ENCODE peak calls at places on chromosomes 4 and X, in ten cellular contexts. N is adrenal gland, K is A549, D is transverse colon, T is IMR-90, A is GM12878, P is testis, R is H1, C is right lobe of liver, W is lower leg skin. Z is an unnamed sample.

GRCh38 chr4:4782969-4783368 is 76.5 kb upstream of the MSX1 start:
- DNase-seq in K (no peak), R (no peak), C (no peak), P (no peak), W (peak), A (no peak), D (no peak), N (no peak), T (peak), Z (no peak)

GRCh38 chrX:39853417-39853816 is 244.3 kb downstream of the BCOR start:
- DNase-seq in R (no peak), P (no peak), C (no peak), T (no peak), D (no peak), N (no peak), K (no peak), A (no peak), W (no peak), Z (no peak)

GRCh38 chr4:89298160-89298559 is 9.4 kb downstream of the GPRIN3 start:
- DNase-seq in N (no peak), K (no peak), D (peak), R (no peak), T (no peak), P (no peak), A (no peak), C (no peak), W (no peak), Z (no peak)

GRCh38 chrX:54695231-54695630 is 102.8 kb downstream of the ITIH6 start:
- DNase-seq in W (no peak), T (peak), P (peak), D (no peak), A (no peak), C (no peak), N (no peak), K (no peak), R (no peak), Z (no peak)

GRCh38 chrX:356385-357034 is 30.2 kb downstream of the PPP2R3B start:
- DNase-seq in T (peak), A (no peak), W (no peak), P (no peak), N (no peak), R (no peak), C (no peak), K (no peak), D (no peak), Z (no peak)

GRCh38 chr4:92968996-92969395 is 665.2 kb downstream of the GRID2 start:
- DNase-seq in T (no peak), D (no peak), A (no peak), C (no peak), W (no peak), P (no peak), N (no peak), K (no peak), R (no peak), Z (no peak)

GRCh38 chrX:153827903-153828302 is 2.4 kb downstream of the PDZD4 start:
- DNase-seq in C (no peak), D (no peak), A (no peak), R (no peak), W (no peak), T (no peak), N (no peak), P (no peak), K (no peak), Z (no peak)

GRCh38 chr4:14404730-14405129 is 597.6 kb upstream of the CPEB2 start:
- DNase-seq in K (no peak), P (no peak), A (no peak), C (no peak), W (no peak), T (no peak), N (peak), R (no peak), D (no peak), Z (no peak)

GRCh38 chr4:176638992-176639391 is 153.7 kb downstream of the VEGFC start:
- DNase-seq in N (no peak), A (no peak), W (no peak), D (no peak), C (no peak), R (no peak), T (peak), P (no peak), K (peak), Z (no peak)

GRCh38 chr4:144579411-144580020 is 66.4 kb upstream of the HHIP start:
- DNase-seq in W (no peak), N (no peak), T (peak), P (no peak), C (no peak), A (no peak), K (peak), R (no peak), D (no peak), Z (no peak)
- TF ChIP-seq POLR2A in W (no peak), N (no peak), T (no peak), P (no peak), C (no peak), A (no peak), K (no peak), R (no peak), D (no peak), Z (no peak)

GRCh38 chr4:166499820-166500219 is 626.8 kb downstream of the TLL1 start:
- DNase-seq in K (no peak), W (no peak), P (no peak), T (no peak), A (peak), C (no peak), N (no peak), R (no peak), D (no peak), Z (no peak)

GRCh38 chr4:166501941-166502382 is 628.9 kb downstream of the TLL1 start:
- DNase-seq in P (peak), N (peak), D (no peak), A (no peak), R (peak), T (no peak), K (peak), W (no peak), C (no peak), Z (no peak)

GRCh38 chr4:166493828-166494432 is 620.9 kb downstream of the TLL1 start:
- DNase-seq in C (no peak), D (no peak), W (no peak), P (no peak), A (no peak), R (no peak), K (peak), N (no peak), T (no peak), Z (no peak)

GRCh38 chr4:166502660-166503059 is 629.6 kb downstream of the TLL1 start:
- DNase-seq in R (no peak), P (peak), N (no peak), K (no peak), W (no peak), T (no peak), C (no peak), A (no peak), D (no peak), Z (no peak)

DNA sequence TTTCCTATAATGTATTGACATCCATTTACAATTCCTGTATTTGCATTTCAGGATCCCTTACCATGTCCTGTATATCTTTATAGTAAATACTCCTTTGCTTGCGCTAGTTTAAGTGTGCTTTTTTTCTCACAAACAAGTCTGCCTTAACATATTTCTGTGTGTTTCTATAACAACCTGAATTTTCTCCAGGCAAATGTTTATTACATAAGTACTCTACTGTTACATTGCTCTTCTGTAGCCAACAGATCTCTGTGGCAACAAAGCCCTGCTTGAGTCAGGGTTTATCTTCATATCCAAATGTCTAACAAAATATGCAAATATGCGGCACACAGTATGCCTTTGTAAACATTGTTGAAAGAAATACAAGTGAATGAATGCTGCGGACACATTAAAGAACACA is 625.5 kb downstream of the TLL1 start:
- DNase-seq in D (no peak), K (no peak), W (no peak), N (no peak), C (no peak), P (no peak), T (no peak), A (no peak), R (no peak), Z (no peak)
- TF ChIP-seq POLR2A in D (no peak), K (no peak), W (no peak), N (no peak), C (no peak), P (no peak), T (no peak), A (no peak), R (no peak), Z (no peak)

GRCh38 chr4:99653921-99654890 is 3.4 kb downstream of the C4orf54 start:
- DNase-seq in K (no peak), R (no peak), D (no peak), W (no peak), T (no peak), A (no peak), P (no peak), N (no peak), C (no peak), Z (no peak)
- TF ChIP-seq POLR2A in K (no peak), R (no peak), D (no peak), W (no peak), T (no peak), A (no peak), P (no peak), N (no peak), C (no peak), Z (no peak)

GRCh38 chrX:68684919-68685304 is 37.4 kb downstream of the STARD8 start:
- DNase-seq in R (no peak), N (no peak), A (no peak), P (no peak), D (no peak), W (no peak), C (no peak), T (no peak), K (no peak), Z (no peak)

GRCh38 chrX:68686684-68687045 is 39.2 kb downstream of the STARD8 start:
- DNase-seq in N (no peak), R (no peak), A (no peak), P (peak), C (no peak), K (peak), T (no peak), W (no peak), D (no peak), Z (peak)

GRCh38 chrX:68683580-68683979 is 36.1 kb downstream of the STARD8 start:
- DNase-seq in W (no peak), R (no peak), P (no peak), D (no peak), T (no peak), A (no peak), N (no peak), K (no peak), C (no peak), Z (no peak)

GRCh38 chrX:68684291-68684918 is 36.9 kb downstream of the STARD8 start:
- DNase-seq in W (no peak), C (peak), N (peak), D (peak), P (no peak), A (no peak), R (peak), K (no peak), T (no peak), Z (no peak)

DNA sequence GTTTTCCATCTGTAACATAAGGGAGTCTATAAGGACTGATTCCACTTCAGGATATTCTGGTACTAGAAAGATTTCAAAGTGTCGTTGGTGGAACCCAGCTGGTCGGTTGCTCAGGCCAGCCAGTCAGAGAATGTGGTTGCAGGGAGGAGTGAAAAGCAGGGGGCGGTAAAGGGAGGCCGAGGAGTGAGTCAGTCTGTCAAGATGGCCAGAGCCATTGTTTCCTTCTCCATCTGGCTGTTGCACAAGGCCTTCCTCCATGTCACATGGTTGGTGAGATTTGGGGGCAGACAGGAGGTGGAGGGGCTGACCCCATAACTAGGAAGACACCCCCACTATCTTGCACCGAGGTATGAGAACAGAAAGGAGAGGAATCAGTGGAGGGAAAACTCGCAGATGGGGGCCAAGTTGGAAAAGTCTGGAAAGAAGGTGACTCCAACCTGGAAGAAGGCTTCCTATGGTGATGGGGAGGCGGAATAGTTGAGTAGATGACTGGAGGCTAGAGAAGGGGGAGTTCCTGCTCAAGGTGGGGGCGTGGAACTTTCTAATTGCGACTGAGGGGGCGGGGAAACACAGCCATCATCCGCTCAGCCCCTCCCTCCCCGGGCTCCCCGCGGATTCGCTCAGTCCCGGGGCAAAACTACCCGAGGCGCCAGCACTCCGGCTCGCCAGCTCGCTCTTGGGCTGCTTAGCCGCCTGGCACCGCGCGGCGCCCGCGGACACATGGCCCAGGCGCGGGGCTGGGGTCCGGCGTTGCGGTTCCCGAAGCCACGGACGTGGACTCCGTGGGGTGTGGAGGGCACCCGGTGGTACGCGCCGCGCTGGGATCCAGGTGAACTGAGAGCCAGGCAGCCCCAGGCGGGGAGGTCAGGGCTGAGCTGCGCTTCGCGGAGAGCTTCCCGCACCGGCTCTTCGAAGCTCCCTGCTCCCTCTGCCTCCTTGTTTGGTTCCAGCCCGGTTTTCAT is 38.5 kb downstream of the STARD8 start:
- DNase-seq in C (peak), K (peak), N (no peak), T (peak), R (peak), W (no peak), P (no peak), A (no peak), D (peak), Z (no peak)
- TF ChIP-seq POLR2A in C (no peak), K (no peak), N (no peak), T (no peak), R (peak), W (no peak), P (no peak), A (no peak), D (no peak), Z (no peak)

GRCh38 chr4:185425600-185426352 is at the start of gene UFSP2:
- DNase-seq in K (peak), C (peak), P (peak), R (peak), A (peak), D (peak), W (peak), N (peak), T (peak), Z (peak)
- TF ChIP-seq POLR2A in K (peak), C (peak), P (peak), R (peak), A (peak), D (peak), W (peak), N (peak), T (peak), Z (peak)

DNA sequence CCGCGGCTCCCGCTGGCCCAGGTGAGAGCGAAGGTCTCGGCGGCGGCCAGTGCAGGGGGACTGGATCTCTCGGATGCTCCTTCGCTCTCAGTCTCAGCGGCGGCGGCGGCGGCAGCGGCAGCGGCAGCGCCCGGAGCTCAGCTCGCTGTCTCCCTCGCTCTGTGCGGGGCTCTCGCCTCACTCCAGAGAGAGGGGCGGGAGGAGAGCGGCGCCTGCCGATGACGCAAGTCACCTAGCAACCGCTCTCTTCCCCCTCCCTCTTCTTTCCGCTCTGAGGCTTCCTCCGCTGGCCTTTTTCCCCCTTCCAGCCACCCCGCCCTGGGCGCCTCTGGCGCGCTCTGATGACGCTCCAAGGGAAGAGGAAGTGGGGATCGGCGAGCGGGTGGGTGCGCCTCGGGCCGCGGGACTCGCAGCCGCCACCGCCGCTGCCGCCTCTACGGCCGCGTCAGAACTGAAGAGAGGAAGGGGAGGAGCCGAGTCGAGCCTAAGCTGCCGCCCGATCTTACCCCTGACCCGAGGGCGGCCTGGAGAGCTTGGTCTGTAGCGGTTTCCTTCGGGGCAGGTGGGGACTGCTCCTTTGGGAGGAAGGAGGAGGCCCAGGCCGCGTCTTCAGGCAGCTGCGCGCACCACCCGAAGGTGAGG is at the start of gene FBXW7:
- DNase-seq in K (peak), P (peak), A (peak), T (peak), N (peak), W (peak), D (peak), C (peak), R (peak), Z (peak)
- TF ChIP-seq POLR2A in K (peak), P (peak), A (peak), T (peak), N (peak), W (peak), D (peak), C (peak), R (peak), Z (peak)

DNA sequence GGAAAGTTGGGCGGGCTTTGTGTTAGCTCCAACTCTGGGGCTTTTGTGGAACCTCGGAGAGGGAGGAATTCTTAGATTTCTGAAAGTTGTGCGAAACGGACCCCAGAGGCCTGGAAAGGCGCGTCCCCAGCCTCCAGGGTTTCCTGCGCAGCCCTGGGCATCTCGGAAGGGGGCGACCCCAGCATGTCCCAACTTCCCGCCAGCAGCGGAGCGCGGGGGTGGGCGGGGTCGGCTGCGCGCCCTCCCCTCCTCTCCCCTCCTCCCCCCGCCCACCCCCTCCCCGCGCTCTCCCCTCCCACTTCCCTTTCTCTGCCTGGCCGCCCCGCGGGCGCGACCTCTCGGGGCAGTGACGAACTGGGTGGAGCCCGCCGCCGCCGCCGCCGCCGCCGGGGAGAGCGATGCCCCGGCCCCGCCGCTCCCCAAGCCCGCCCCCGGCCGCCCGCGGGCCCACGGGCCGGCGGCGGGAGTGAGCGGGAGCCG is 16.8 kb downstream of the PTTG2 start:
- DNase-seq in T (peak), R (peak), C (peak), N (peak), W (peak), K (peak), A (no peak), D (peak), P (peak), Z (peak)
- TF ChIP-seq POLR2A in T (no peak), R (peak), C (no peak), N (no peak), W (no peak), K (no peak), A (no peak), D (no peak), P (no peak), Z (no peak)

GRCh38 chr4:172142331-172142738 is 329.1 kb downstream of the GALNTL6 start:
- DNase-seq in C (no peak), P (no peak), T (peak), D (no peak), W (no peak), K (peak), R (no peak), A (no peak), N (no peak), Z (no peak)
- TF ChIP-seq POLR2A in C (no peak), P (no peak), T (no peak), D (no peak), W (no peak), K (no peak), R (no peak), A (no peak), N (no peak), Z (no peak)